ENCODE peak calls at places on chromosomes 6 and 20, in six cellular contexts. One of them, this sample, is unnamed.

GRCh38 chr20:33005132-33005566 is 916 bp upstream of the SUN5 start:
- DNase-seq in IMR-90: peak; percentile 15
- DNase-seq in brain microvascular endothelial cell: peak; percentile 2
- DNase-seq in upper lobe of right lung: no peak
- DNase-seq in epithelial cell of esophagus: no peak
- DNase-seq in hepatocyte: no peak
- DNase-seq in this sample: peak; percentile 12

GRCh38 chr20:59019217-59019616 is at the start of gene TUBB1:
- DNase-seq in epithelial cell of esophagus: no peak
- DNase-seq in upper lobe of right lung: no peak
- DNase-seq in hepatocyte: no peak
- DNase-seq in brain microvascular endothelial cell: no peak
- DNase-seq in IMR-90: no peak
- DNase-seq in this sample: no peak

GRCh38 chr20:54132612-54133433 is 41.0 kb downstream of the CYP24A1 start:
- DNase-seq in hepatocyte: peak; percentile 86
- DNase-seq in IMR-90: peak; percentile 98
- DNase-seq in brain microvascular endothelial cell: peak; percentile 96
- DNase-seq in epithelial cell of esophagus: peak; percentile 99
- DNase-seq in upper lobe of right lung: no peak
- DNase-seq in this sample: peak; percentile 98

GRCh38 chr6:166055801-166056200 is 111.8 kb downstream of the TBXT start:
- DNase-seq in IMR-90: no peak
- DNase-seq in epithelial cell of esophagus: no peak
- DNase-seq in brain microvascular endothelial cell: no peak
- DNase-seq in upper lobe of right lung: no peak
- DNase-seq in hepatocyte: no peak
- DNase-seq in this sample: no peak

GRCh38 chr6:105272783-105273182 is 93.0 kb upstream of the POPDC3 start:
- DNase-seq in epithelial cell of esophagus: peak; percentile 46
- DNase-seq in brain microvascular endothelial cell: no peak
- DNase-seq in IMR-90: peak; percentile 44
- DNase-seq in upper lobe of right lung: peak; percentile 70
- DNase-seq in hepatocyte: peak; percentile 75
- DNase-seq in this sample: peak; percentile 36

GRCh38 chr20:63836335-63837133 is 5.5 kb upstream of the ZBTB46 start:
- DNase-seq in IMR-90: no peak
- DNase-seq in epithelial cell of esophagus: no peak
- DNase-seq in brain microvascular endothelial cell: no peak
- DNase-seq in upper lobe of right lung: no peak
- DNase-seq in hepatocyte: no peak
- DNase-seq in this sample: no peak

GRCh38 chr20:59787186-59787890 is 146.1 kb downstream of the SYCP2 start:
- DNase-seq in upper lobe of right lung: no peak
- DNase-seq in hepatocyte: no peak
- DNase-seq in epithelial cell of esophagus: no peak
- DNase-seq in IMR-90: no peak
- DNase-seq in brain microvascular endothelial cell: no peak
- DNase-seq in this sample: no peak

GRCh38 chr6:11978169-11978987 is 33.7 kb upstream of the HIVEP1 start:
- DNase-seq in IMR-90: no peak
- DNase-seq in brain microvascular endothelial cell: no peak
- DNase-seq in upper lobe of right lung: no peak
- DNase-seq in epithelial cell of esophagus: no peak
- DNase-seq in hepatocyte: no peak
- DNase-seq in this sample: no peak

GRCh38 chr6:143060806-143061596 is at the start of gene AIG1:
- DNase-seq in IMR-90: no peak
- DNase-seq in epithelial cell of esophagus: no peak
- DNase-seq in brain microvascular endothelial cell: peak; percentile 33
- DNase-seq in hepatocyte: peak; percentile 76
- DNase-seq in upper lobe of right lung: no peak
- DNase-seq in this sample: no peak

GRCh38 chr20:46283426-46283825 is 24.9 kb downstream of the CDH22 start:
- DNase-seq in epithelial cell of esophagus: peak; percentile 57
- DNase-seq in upper lobe of right lung: no peak
- DNase-seq in hepatocyte: no peak
- DNase-seq in IMR-90: no peak
- DNase-seq in brain microvascular endothelial cell: no peak
- DNase-seq in this sample: no peak

GRCh38 chr6:158999154-158999668 is 791 bp downstream of the RSPH3 start:
- DNase-seq in brain microvascular endothelial cell: no peak
- DNase-seq in IMR-90: peak; percentile 8
- DNase-seq in hepatocyte: no peak
- DNase-seq in epithelial cell of esophagus: no peak
- DNase-seq in upper lobe of right lung: no peak
- DNase-seq in this sample: peak; percentile 14

GRCh38 chr6:3750324-3751018 is 1.0 kb downstream of the PXDC1 start:
- DNase-seq in epithelial cell of esophagus: peak; percentile 73
- DNase-seq in upper lobe of right lung: peak; percentile 94
- DNase-seq in hepatocyte: peak; percentile 89
- DNase-seq in brain microvascular endothelial cell: peak; percentile 64
- DNase-seq in IMR-90: peak; percentile 72
- DNase-seq in this sample: peak; percentile 76

GRCh38 chr6:89650579-89650978 is 12.0 kb upstream of the LYRM2 start:
- DNase-seq in upper lobe of right lung: no peak
- DNase-seq in hepatocyte: no peak
- DNase-seq in IMR-90: no peak
- DNase-seq in epithelial cell of esophagus: no peak
- DNase-seq in brain microvascular endothelial cell: no peak
- DNase-seq in this sample: no peak

GRCh38 chr6:13012977-13013680 is 296.6 kb downstream of the PHACTR1 start:
- DNase-seq in upper lobe of right lung: peak; percentile 88
- DNase-seq in brain microvascular endothelial cell: no peak
- DNase-seq in epithelial cell of esophagus: no peak
- DNase-seq in hepatocyte: peak; percentile 13
- DNase-seq in IMR-90: no peak
- DNase-seq in this sample: peak; percentile 7

GRCh38 chr6:12280901-12281300 is 9.3 kb upstream of the EDN1 start:
- DNase-seq in IMR-90: no peak
- DNase-seq in upper lobe of right lung: no peak
- DNase-seq in brain microvascular endothelial cell: no peak
- DNase-seq in hepatocyte: no peak
- DNase-seq in epithelial cell of esophagus: no peak
- DNase-seq in this sample: no peak

GRCh38 chr20:57092900-57093238 is 173.6 kb downstream of the BMP7 start:
- DNase-seq in hepatocyte: no peak
- DNase-seq in brain microvascular endothelial cell: no peak
- DNase-seq in upper lobe of right lung: no peak
- DNase-seq in IMR-90: no peak
- DNase-seq in epithelial cell of esophagus: no peak
- DNase-seq in this sample: no peak

GRCh38 chr6:104597541-104598050 is 262.1 kb downstream of the HACE1 start:
- DNase-seq in epithelial cell of esophagus: peak; percentile 36
- DNase-seq in brain microvascular endothelial cell: no peak
- DNase-seq in upper lobe of right lung: no peak
- DNase-seq in hepatocyte: no peak
- DNase-seq in IMR-90: no peak
- DNase-seq in this sample: peak; percentile 31

GRCh38 chr20:17816804-17817590 is 117.2 kb downstream of the BANF2 start:
- DNase-seq in brain microvascular endothelial cell: no peak
- DNase-seq in hepatocyte: no peak
- DNase-seq in upper lobe of right lung: no peak
- DNase-seq in IMR-90: no peak
- DNase-seq in epithelial cell of esophagus: no peak
- DNase-seq in this sample: no peak

GRCh38 chr6:167849846-167850459 is 23.2 kb downstream of the AFDN start:
- DNase-seq in IMR-90: no peak
- DNase-seq in hepatocyte: peak; percentile 39
- DNase-seq in brain microvascular endothelial cell: no peak
- DNase-seq in epithelial cell of esophagus: peak; percentile 95
- DNase-seq in upper lobe of right lung: no peak
- DNase-seq in this sample: peak; percentile 53

GRCh38 chr6:150775804-150776203 is 89.7 kb upstream of the MTHFD1L start:
- DNase-seq in upper lobe of right lung: no peak
- DNase-seq in IMR-90: no peak
- DNase-seq in epithelial cell of esophagus: no peak
- DNase-seq in brain microvascular endothelial cell: no peak
- DNase-seq in hepatocyte: no peak
- DNase-seq in this sample: no peak

GRCh38 chr6:110882824-110883554 is 8.4 kb downstream of the AMD1 start:
- DNase-seq in IMR-90: no peak
- DNase-seq in upper lobe of right lung: no peak
- DNase-seq in hepatocyte: no peak
- DNase-seq in epithelial cell of esophagus: no peak
- DNase-seq in brain microvascular endothelial cell: no peak
- DNase-seq in this sample: no peak

GRCh38 chr6:35302604-35303218 is 5.1 kb downstream of the DEF6 start:
- DNase-seq in upper lobe of right lung: no peak
- DNase-seq in epithelial cell of esophagus: peak; percentile 92
- DNase-seq in brain microvascular endothelial cell: no peak
- DNase-seq in hepatocyte: peak; percentile 50
- DNase-seq in IMR-90: peak; percentile 9
- DNase-seq in this sample: peak; percentile 11

GRCh38 chr6:110180228-110181008 is at the start of gene CDC40:
- DNase-seq in hepatocyte: peak; percentile 70
- DNase-seq in epithelial cell of esophagus: no peak
- DNase-seq in IMR-90: no peak
- DNase-seq in upper lobe of right lung: peak; percentile 73
- DNase-seq in brain microvascular endothelial cell: no peak
- DNase-seq in this sample: no peak

GRCh38 chr6:137283080-137283479 is 63.9 kb upstream of the IFNGR1 start:
- DNase-seq in IMR-90: no peak
- DNase-seq in upper lobe of right lung: no peak
- DNase-seq in epithelial cell of esophagus: no peak
- DNase-seq in brain microvascular endothelial cell: no peak
- DNase-seq in hepatocyte: no peak
- DNase-seq in this sample: no peak

GRCh38 chr6:45576648-45577624 is 199.2 kb upstream of the SUPT3H start:
- DNase-seq in brain microvascular endothelial cell: no peak
- DNase-seq in epithelial cell of esophagus: no peak
- DNase-seq in upper lobe of right lung: peak; percentile 84
- DNase-seq in hepatocyte: no peak
- DNase-seq in IMR-90: no peak
- DNase-seq in this sample: no peak

GRCh38 chr20:1489328-1489727 is 1.9 kb downstream of the SIRPB2 start:
- DNase-seq in IMR-90: no peak
- DNase-seq in upper lobe of right lung: no peak
- DNase-seq in hepatocyte: no peak
- DNase-seq in epithelial cell of esophagus: no peak
- DNase-seq in brain microvascular endothelial cell: no peak
- DNase-seq in this sample: no peak
- H3K4me3 ChIP-seq in IMR-90: no peak overlapping the region
- H3K4me3 ChIP-seq in upper lobe of right lung: peak overlapping the region; percentile 36
- H3K4me3 ChIP-seq in hepatocyte: no peak overlapping the region
- H3K4me3 ChIP-seq in epithelial cell of esophagus: no peak overlapping the region
- H3K4me3 ChIP-seq in brain microvascular endothelial cell: no peak overlapping the region
- H3K4me3 ChIP-seq in this sample: no peak overlapping the region

GRCh38 chr6:1606533-1607235 is 3.0 kb upstream of the FOXC1 start:
- DNase-seq in epithelial cell of esophagus: no peak
- DNase-seq in upper lobe of right lung: no peak
- DNase-seq in brain microvascular endothelial cell: no peak
- DNase-seq in hepatocyte: no peak
- DNase-seq in IMR-90: no peak
- DNase-seq in this sample: no peak

GRCh38 chr6:1603708-1604346 is 5.9 kb upstream of the FOXC1 start:
- DNase-seq in IMR-90: no peak
- DNase-seq in brain microvascular endothelial cell: no peak
- DNase-seq in hepatocyte: no peak
- DNase-seq in epithelial cell of esophagus: no peak
- DNase-seq in upper lobe of right lung: no peak
- DNase-seq in this sample: no peak

GRCh38 chr6:1604347-1604990 is 5.2 kb upstream of the FOXC1 start:
- DNase-seq in epithelial cell of esophagus: peak; percentile 53
- DNase-seq in upper lobe of right lung: peak; percentile 84
- DNase-seq in hepatocyte: peak; percentile 90
- DNase-seq in IMR-90: peak; percentile 36
- DNase-seq in brain microvascular endothelial cell: no peak
- DNase-seq in this sample: peak; percentile 48

GRCh38 chr6:1605822-1606532 is 3.7 kb upstream of the FOXC1 start:
- DNase-seq in hepatocyte: no peak
- DNase-seq in epithelial cell of esophagus: no peak
- DNase-seq in brain microvascular endothelial cell: no peak
- DNase-seq in upper lobe of right lung: no peak
- DNase-seq in IMR-90: no peak
- DNase-seq in this sample: no peak

GRCh38 chr6:1604991-1605821 is 4.5 kb upstream of the FOXC1 start:
- DNase-seq in IMR-90: no peak
- DNase-seq in upper lobe of right lung: no peak
- DNase-seq in hepatocyte: no peak
- DNase-seq in epithelial cell of esophagus: no peak
- DNase-seq in brain microvascular endothelial cell: no peak
- DNase-seq in this sample: no peak
- TF ChIP-seq CTCF in IMR-90: no peak
- TF ChIP-seq CTCF in upper lobe of right lung: no peak
- TF ChIP-seq CTCF in hepatocyte: no peak
- TF ChIP-seq CTCF in epithelial cell of esophagus: no peak
- TF ChIP-seq CTCF in brain microvascular endothelial cell: no peak
- TF ChIP-seq CTCF in this sample: no peak

DNA sequence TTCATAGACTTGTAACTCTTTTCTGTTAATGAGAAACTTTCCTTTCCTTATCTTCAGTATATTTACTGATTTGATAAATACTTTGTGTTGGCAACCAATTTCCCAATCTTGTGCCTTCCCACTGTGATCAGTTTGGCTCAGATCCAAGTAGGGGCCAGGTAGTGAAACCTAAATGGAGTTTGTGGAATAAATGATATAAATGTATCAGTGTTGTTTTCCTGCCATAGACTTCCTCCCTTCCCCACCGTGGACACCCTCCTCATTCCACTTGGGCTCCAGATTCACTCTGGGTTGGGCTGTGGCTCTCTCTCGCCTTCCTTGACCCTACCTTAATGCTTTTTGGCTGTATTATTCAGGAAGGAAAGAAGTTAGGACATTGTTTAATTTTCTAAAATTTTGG is 1.3 kb downstream of the ZKSCAN3 start:
- DNase-seq in epithelial cell of esophagus: no peak
- DNase-seq in hepatocyte: peak; percentile 35
- DNase-seq in IMR-90: no peak
- DNase-seq in brain microvascular endothelial cell: no peak
- DNase-seq in upper lobe of right lung: no peak
- DNase-seq in this sample: no peak
- H3K4me3 ChIP-seq in epithelial cell of esophagus: peak overlapping the region; percentile 64
- H3K4me3 ChIP-seq in hepatocyte: no peak overlapping the region
- H3K4me3 ChIP-seq in IMR-90: no peak overlapping the region
- H3K4me3 ChIP-seq in brain microvascular endothelial cell: no peak overlapping the region
- H3K4me3 ChIP-seq in upper lobe of right lung: peak overlapping the region; percentile 77
- H3K4me3 ChIP-seq in this sample: peak overlapping the region; percentile 88

DNA sequence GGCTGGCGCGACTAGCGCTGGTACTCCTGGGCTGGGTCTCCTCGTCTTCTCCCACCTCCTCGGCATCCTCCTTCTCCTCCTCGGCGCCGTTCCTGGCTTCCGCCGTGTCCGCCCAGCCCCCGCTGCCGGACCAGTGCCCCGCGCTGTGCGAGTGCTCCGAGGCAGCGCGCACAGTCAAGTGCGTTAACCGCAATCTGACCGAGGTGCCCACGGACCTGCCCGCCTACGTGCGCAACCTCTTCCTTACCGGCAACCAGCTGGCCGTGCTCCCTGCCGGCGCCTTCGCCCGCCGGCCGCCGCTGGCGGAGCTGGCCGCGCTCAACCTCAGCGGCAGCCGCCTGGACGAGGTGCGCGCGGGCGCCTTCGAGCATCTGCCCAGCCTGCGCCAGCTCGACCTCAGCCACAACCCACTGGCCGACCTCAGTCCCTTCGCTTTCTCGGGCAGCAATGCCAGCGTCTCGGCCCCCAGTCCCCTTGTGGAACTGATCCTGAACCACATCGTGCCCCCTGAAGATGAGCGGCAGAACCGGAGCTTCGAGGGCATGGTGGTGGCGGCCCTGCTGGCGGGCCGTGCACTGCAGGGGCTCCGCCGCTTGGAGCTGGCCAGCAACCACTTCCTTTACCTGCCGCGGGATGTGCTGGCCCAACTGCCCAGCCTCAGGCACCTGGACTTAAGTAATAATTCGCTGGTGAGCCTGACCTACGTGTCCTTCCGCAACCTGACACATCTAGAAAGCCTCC is 1.6 kb downstream of the TPBG start:
- DNase-seq in brain microvascular endothelial cell: peak; percentile 6
- DNase-seq in upper lobe of right lung: peak; percentile 71
- DNase-seq in IMR-90: peak; percentile 35
- DNase-seq in hepatocyte: peak; percentile 61
- DNase-seq in epithelial cell of esophagus: peak; percentile 65
- DNase-seq in this sample: peak; percentile 35
- TF ChIP-seq CTCF in brain microvascular endothelial cell: peak; percentile 57
- TF ChIP-seq CTCF in upper lobe of right lung: peak; percentile 6
- TF ChIP-seq CTCF in IMR-90: peak; percentile 12
- TF ChIP-seq CTCF in hepatocyte: peak; percentile 15
- TF ChIP-seq CTCF in epithelial cell of esophagus: peak; percentile 27
- TF ChIP-seq CTCF in this sample: peak; percentile 4